ENCODE peak calls at places on chromosome 15, in nine cellular contexts. Y is T-helper 1 cell; W is mucosa of gallbladder; E is Kasumi-1; S is EH; L is M059J; A is HL-60; R is activated CD8-positive, alpha-beta T cell treated with anti-CD3 and anti-CD28 coated beads, Interleukin-2, amount 10 ng/mL, durations not matched to agents 7 days and 5 days; P is osteocyte. D is an unnamed sample.

GRCh38 chr15:88764448-88764847 is 38.8 kb upstream of the ACAN start:
- DNase-seq in Y (no peak), W (no peak), E (no peak), S (no peak), L (no peak), A (no peak), R (no peak), P (no peak), D (no peak)

GRCh38 chr15:41782486-41783271 is 8.4 kb downstream of the MAPKBP1 start:
- DNase-seq in Y (no peak), W (no peak), E (no peak), S (no peak), L (no peak), A (no peak), R (no peak), P (no peak), D (no peak)

GRCh38 chr15:38714309-38715072 is 149.9 kb upstream of the RASGRP1 start:
- DNase-seq in Y (no peak), W (peak; percentile 28), E (no peak), S (peak; percentile 99), L (peak; percentile 99), A (no peak), R (no peak), P (peak; percentile 91), D (no peak)

GRCh38 chr15:41727143-41727542 is 47.1 kb upstream of the MAPKBP1 start:
- DNase-seq in Y (no peak), W (no peak), E (no peak), S (peak; percentile 69), L (peak; percentile 7), A (no peak), R (no peak), P (no peak), D (no peak)

GRCh38 chr15:29116970-29117700 is 152.5 kb downstream of the NSMCE3 start:
- DNase-seq in Y (no peak), W (no peak), E (no peak), S (no peak), L (no peak), A (no peak), R (no peak), P (no peak), D (no peak)

GRCh38 chr15:54500330-54500729 is 522.1 kb downstream of the UNC13C start:
- DNase-seq in Y (no peak), W (no peak), E (no peak), S (no peak), L (no peak), A (no peak), R (no peak), P (no peak), D (no peak)

GRCh38 chr15:76060098-76060989 is 559 bp downstream of the TMEM266 start:
- DNase-seq in Y (no peak), W (no peak), E (no peak), S (no peak), L (no peak), A (no peak), R (peak; percentile 45), P (no peak), D (no peak)

GRCh38 chr15:32671339-32672325 is 30.1 kb downstream of the SCG5 start:
- DNase-seq in Y (no peak), W (no peak), E (no peak), S (peak; percentile 92), L (peak; percentile 76), A (no peak), R (no peak), P (no peak), D (no peak)

GRCh38 chr15:42584031-42584765 is 8.8 kb downstream of the STARD9 start:
- DNase-seq in Y (no peak), W (no peak), E (no peak), S (peak; percentile 25), L (peak; percentile 64), A (no peak), R (no peak), P (no peak), D (no peak)

GRCh38 chr15:51443282-51443914 is 101.9 kb downstream of the GLDN start:
- DNase-seq in Y (no peak), W (no peak), E (no peak), S (no peak), L (no peak), A (no peak), R (no peak), P (no peak), D (no peak)

GRCh38 chr15:47857384-47858168 is 140.3 kb downstream of the SEMA6D start:
- DNase-seq in Y (no peak), W (no peak), E (peak; percentile 21), S (no peak), L (no peak), A (no peak), R (no peak), P (no peak), D (no peak)

GRCh38 chr15:39426552-39427532 is 154.0 kb upstream of the THBS1 start:
- DNase-seq in Y (no peak), W (peak; percentile 29), E (peak; percentile 42), S (peak; percentile 81), L (peak; percentile 95), A (peak; percentile 81), R (peak; percentile 89), P (no peak), D (peak; percentile 85)

GRCh38 chr15:89362203-89363101 is 27.8 kb upstream of the POLG start:
- DNase-seq in Y (no peak), W (no peak), E (no peak), S (no peak), L (no peak), A (no peak), R (no peak), P (no peak), D (no peak)

GRCh38 chr15:83762367-83762766 is 108.4 kb downstream of the ADAMTSL3 start:
- DNase-seq in Y (no peak), W (no peak), E (no peak), S (no peak), L (no peak), A (no peak), R (no peak), P (no peak), D (no peak)

GRCh38 chr15:61138151-61138550 is 91.0 kb downstream of the RORA start:
- DNase-seq in Y (no peak), W (no peak), E (no peak), S (peak; percentile 6), L (no peak), A (no peak), R (no peak), P (no peak), D (no peak)

GRCh38 chr15:48965972-48966371 is 2.3 kb upstream of the SHC4 start:
- DNase-seq in Y (no peak), W (no peak), E (peak; percentile 32), S (peak; percentile 77), L (peak; percentile 73), A (peak; percentile 33), R (peak; percentile 52), P (no peak), D (peak; percentile 45)

GRCh38 chr15:81888748-81889479 is 156.9 kb downstream of the MEX3B start:
- DNase-seq in Y (no peak), W (no peak), E (no peak), S (peak; percentile 96), L (peak; percentile 86), A (no peak), R (no peak), P (no peak), D (no peak)

GRCh38 chr15:68612533-68612932 is 33.7 kb downstream of the CORO2B start:
- DNase-seq in Y (no peak), W (no peak), E (no peak), S (no peak), L (no peak), A (no peak), R (no peak), P (no peak), D (no peak)

D was measured in AML-193.